ENCODE peak calls at places on chromosome 17, in seven cellular contexts. V, Y, I, A, T, W and S are unnamed samples.
A peak's percentile ranks its signal among the peaks of the same experiment; 100 is the strongest.

GRCh38 chr17:45132569-45133463 is 501 bp upstream of the PLCD3 start:
- DNase-seq in V (peak; percentile 71), Y (no peak), I (peak; percentile 80), A (peak; percentile 54), T (no peak), W (peak; percentile 98), S (peak; percentile 98)

GRCh38 chr17:21098934-21099687 is 27.7 kb upstream of the DHRS7B start:
- DNase-seq in V (peak; percentile 81), Y (peak; percentile 50), I (peak; percentile 62), A (no peak), T (no peak), W (peak; percentile 84), S (peak; percentile 89)

GRCh38 chr17:58993322-58993721 is 113.4 kb downstream of the TRIM37 start:
- DNase-seq in V (no peak), Y (no peak), I (no peak), A (no peak), T (no peak), W (no peak), S (no peak)

GRCh38 chr17:68972119-68972704 is 17.0 kb upstream of the ABCA8 start:
- DNase-seq in V (no peak), Y (no peak), I (no peak), A (no peak), T (no peak), W (no peak), S (peak; percentile 22)

GRCh38 chr17:65690626-65691310 is 129.3 kb upstream of the AXIN2 start:
- DNase-seq in V (no peak), Y (no peak), I (no peak), A (no peak), T (no peak), W (no peak), S (no peak)

GRCh38 chr17:82388223-82388921 is 16.8 kb downstream of the UTS2R start:
- DNase-seq in V (no peak), Y (no peak), I (no peak), A (no peak), T (no peak), W (no peak), S (no peak)

GRCh38 chr17:8894673-8895578 is 27.5 kb upstream of the PIK3R6 start:
- DNase-seq in V (peak; percentile 65), Y (no peak), I (peak; percentile 45), A (no peak), T (peak; percentile 19), W (peak; percentile 68), S (peak; percentile 81)

GRCh38 chr17:72432143-72432604 is 311.4 kb downstream of the SOX9 start:
- DNase-seq in V (no peak), Y (no peak), I (no peak), A (no peak), T (no peak), W (no peak), S (no peak)

GRCh38 chr17:60141111-60142018 is 8.4 kb upstream of the CA4 start:
- DNase-seq in V (no peak), Y (no peak), I (no peak), A (no peak), T (peak; percentile 46), W (no peak), S (no peak)

GRCh38 chr17:73493212-73493814 is 150.9 kb downstream of the SDK2 start:
- DNase-seq in V (no peak), Y (no peak), I (no peak), A (no peak), T (no peak), W (no peak), S (no peak)

GRCh38 chr17:47192549-47192948 is 3.5 kb upstream of the CDC27 start:
- DNase-seq in V (no peak), Y (peak; percentile 58), I (no peak), A (no peak), T (peak; percentile 23), W (no peak), S (peak; percentile 23)

GRCh38 chr17:59377410-59377809 is 46.0 kb downstream of the YPEL2 start:
- DNase-seq in V (no peak), Y (no peak), I (no peak), A (no peak), T (peak; percentile 37), W (no peak), S (no peak)

GRCh38 chr17:76416899-76417298 is 32.5 kb downstream of the SPHK1 start:
- DNase-seq in V (no peak), Y (no peak), I (no peak), A (no peak), T (no peak), W (peak; percentile 3), S (no peak)

GRCh38 chr17:42775534-42776098 is 2.4 kb downstream of the VPS25 start:
- DNase-seq in V (no peak), Y (no peak), I (no peak), A (no peak), T (no peak), W (no peak), S (peak; percentile 49)

GRCh38 chr17:83180264-83180995 is 101.0 kb downstream of the METRNL start:
- DNase-seq in V (no peak), Y (no peak), I (no peak), A (no peak), T (no peak), W (no peak), S (no peak)

GRCh38 chr17:82384051-82384729 is 12.6 kb downstream of the UTS2R start:
- DNase-seq in V (no peak), Y (no peak), I (no peak), A (no peak), T (no peak), W (no peak), S (no peak)

GRCh38 chr17:73546770-73547345 is 97.4 kb downstream of the SDK2 start:
- DNase-seq in V (peak; percentile 27), Y (no peak), I (no peak), A (no peak), T (no peak), W (peak; percentile 87), S (peak; percentile 45)

GRCh38 chr17:7313028-7313889 is 1.9 kb downstream of the GPS2 start:
- DNase-seq in V (no peak), Y (no peak), I (no peak), A (no peak), T (no peak), W (peak; percentile 17), S (no peak)

GRCh38 chr17:5264930-5265329 is 17.2 kb upstream of the RABEP1 start:
- DNase-seq in V (no peak), Y (no peak), I (no peak), A (no peak), T (no peak), W (no peak), S (no peak)

GRCh38 chr17:51228177-51228576 is 31.7 kb downstream of the MBTD1 start:
- DNase-seq in V (no peak), Y (no peak), I (no peak), A (no peak), T (peak; percentile 63), W (no peak), S (no peak)

GRCh38 chr17:4968166-4968915 is 724 bp upstream of the SPAG7 start:
- DNase-seq in V (peak; percentile 60), Y (no peak), I (no peak), A (no peak), T (no peak), W (no peak), S (no peak)

GRCh38 chr17:73359255-73359816 is 47.5 kb upstream of the CDC42EP4 start:
- DNase-seq in V (no peak), Y (no peak), I (no peak), A (no peak), T (no peak), W (no peak), S (no peak)

GRCh38 chr17:82858376-82859126 is 18.7 kb upstream of the ZNF750 start:
- DNase-seq in V (peak; percentile 21), Y (no peak), I (no peak), A (no peak), T (no peak), W (no peak), S (no peak)

GRCh38 chr17:56319531-56319930 is 166.3 kb downstream of the ANKFN1 start:
- DNase-seq in V (no peak), Y (no peak), I (no peak), A (no peak), T (no peak), W (no peak), S (peak; percentile 25)

GRCh38 chr17:82936768-82937171 is 96.9 kb upstream of the ZNF750 start:
- DNase-seq in V (no peak), Y (no peak), I (no peak), A (peak; percentile 6), T (no peak), W (no peak), S (no peak)

GRCh38 chr17:78517421-78517820 is 59.8 kb downstream of the DNAH17 start:
- DNase-seq in V (no peak), Y (no peak), I (no peak), A (no peak), T (no peak), W (no peak), S (no peak)

GRCh38 chr17:62741290-62741689 is 66.8 kb downstream of the MARCHF10 start:
- DNase-seq in V (no peak), Y (no peak), I (no peak), A (no peak), T (no peak), W (no peak), S (no peak)